ENCODE peak calls at places on chromosomes 3 and 15, in five cellular contexts. L is MG63, S is NCI-H748 treated with DMSO at 0.1 percent for 48 hours, V is cardiac muscle cell, K is NCI-H1417. H is an unnamed sample.

GRCh38 chr3:170128977-170129431 is 52.5 kb downstream of the PHC3 start:
- DNase-seq in L (peak), K (no peak), V (peak), S (no peak), H (no peak)

GRCh38 chr3:76624128-76624527 is 415.8 kb upstream of the ROBO2 start:
- DNase-seq in V (no peak), L (no peak), K (no peak), S (no peak), H (no peak)

GRCh38 chr15:31545257-31545656 is 218.6 kb downstream of the KLF13 start:
- DNase-seq in K (no peak), L (no peak), S (no peak), V (no peak), H (no peak)

GRCh38 chr3:39294446-39295183 is 14.8 kb upstream of the CX3CR1 start:
- DNase-seq in S (no peak), K (no peak), V (no peak), L (no peak), H (no peak)

GRCh38 chr3:162719684-162720341 is 1223.2 kb downstream of the OTOL1 start:
- DNase-seq in K (no peak), S (no peak), V (peak), L (peak), H (no peak)

GRCh38 chr15:62848631-62849050 is 193.9 kb upstream of the TPM1 start:
- DNase-seq in S (no peak), V (peak), L (no peak), K (no peak), H (no peak)

GRCh38 chr3:138202945-138203701 is 16.0 kb downstream of the ARMC8 start:
- DNase-seq in K (no peak), S (no peak), V (no peak), L (no peak), H (no peak)

GRCh38 chr15:53389271-53389670 is 370.2 kb downstream of the WDR72 start:
- DNase-seq in S (no peak), L (no peak), K (no peak), V (no peak), H (no peak)

GRCh38 chr15:74620636-74621545 is 5.3 kb downstream of the CLK3 start:
- DNase-seq in L (peak), K (no peak), V (peak), S (no peak), H (peak)

GRCh38 chr3:115085197-115085865 is 61.8 kb downstream of the ZBTB20 start:
- DNase-seq in K (no peak), L (no peak), S (no peak), V (no peak), H (no peak)

GRCh38 chr15:89451846-89452245 is 44.5 kb downstream of the RHCG start:
- DNase-seq in S (no peak), L (no peak), K (no peak), V (no peak), H (no peak)

GRCh38 chr15:77507151-77507847 is 86.6 kb downstream of the HMG20A start:
- DNase-seq in S (no peak), L (no peak), V (peak), K (no peak), H (no peak)

GRCh38 chr3:98977520-98977919 is 76.0 kb upstream of the DCBLD2 start:
- DNase-seq in K (no peak), L (peak), V (peak), S (no peak), H (no peak)

GRCh38 chr3:189953551-189953950 is 167.1 kb downstream of the P3H2 start:
- DNase-seq in S (no peak), V (peak), L (no peak), K (no peak), H (no peak)

GRCh38 chr3:13276438-13277129 is 143.5 kb downstream of the NUP210 start:
- DNase-seq in L (no peak), V (no peak), S (no peak), K (no peak), H (no peak)

GRCh38 chr3:65729973-65730372 is 308.7 kb downstream of the MAGI1 start:
- DNase-seq in V (peak), L (no peak), K (no peak), S (no peak), H (no peak)

GRCh38 chr3:149576071-149576564 is 81.7 kb downstream of the WWTR1 start:
- DNase-seq in K (no peak), V (peak), S (no peak), L (peak), H (no peak)

GRCh38 chr3:188041193-188041592 is 112.8 kb upstream of the LPP start:
- DNase-seq in L (no peak), V (no peak), K (no peak), S (no peak), H (no peak)

GRCh38 chr15:46502668-46503067 is 867.8 kb downstream of the SQOR start:
- DNase-seq in S (no peak), V (no peak), K (no peak), L (no peak), H (no peak)

GRCh38 chr3:45145681-45146614 is at the start of gene CDCP1:
- DNase-seq in S (no peak), V (no peak), K (no peak), L (no peak), H (peak)

GRCh38 chr15:83512459-83512858 is 65.3 kb downstream of the SH3GL3 start:
- DNase-seq in L (no peak), K (no peak), V (no peak), S (no peak), H (no peak)

GRCh38 chr15:77643764-77644163 is 11.1 kb upstream of the LINGO1 start:
- DNase-seq in K (no peak), S (no peak), L (no peak), V (no peak), H (no peak)

GRCh38 chr15:80780416-80781221 is 1.4 kb downstream of the CEMIP start:
- DNase-seq in K (no peak), S (no peak), V (peak), L (peak), H (no peak)

GRCh38 chr3:196990654-196991053 is 22.0 kb upstream of the PIGZ start:
- DNase-seq in S (no peak), V (no peak), K (no peak), L (no peak), H (no peak)

H was measured in GM12892.